ENCODE peak calls at places on chromosomes 12 and 14, in seven cellular contexts. F is fibroblast of the aortic adventitia; U is effector memory CD8-positive, alpha-beta T cell; Q is iris pigment epithelial cell; I is central memory CD8-positive, alpha-beta T cell; D is GM04504; X is left ventricle myocardium superior. A is an unnamed sample.
A peak's percentile ranks its signal among the peaks of the same experiment; 100 is the strongest.

GRCh38 chr12:915090-915489 is 34.4 kb downstream of the RAD52 start:
- DNase-seq in U (no peak), Q (no peak), X (no peak), D (no peak), F (no peak), I (no peak), A (no peak)

GRCh38 chr12:110269622-110270124 is 11.4 kb upstream of the ATP2A2 start:
- DNase-seq in X (no peak), Q (peak; percentile 73), D (peak; percentile 39), F (peak; percentile 85), I (no peak), U (no peak), A (no peak)

GRCh38 chr12:121657305-121658008 is 12.0 kb downstream of the MORN3 start:
- DNase-seq in I (no peak), X (no peak), U (no peak), D (no peak), Q (peak; percentile 29), F (no peak), A (no peak)

GRCh38 chr14:66401447-66402095 is 84.6 kb upstream of the CCDC196 start:
- DNase-seq in D (no peak), X (no peak), F (peak; percentile 4), I (no peak), Q (peak; percentile 15), U (no peak), A (peak; percentile 3)

GRCh38 chr12:99195474-99195873 is 452.1 kb upstream of the GARIN6 start:
- DNase-seq in X (no peak), F (no peak), U (no peak), D (no peak), I (no peak), Q (no peak), A (no peak)

GRCh38 chr14:85235868-85236267 is 294.1 kb upstream of the FLRT2 start:
- DNase-seq in D (no peak), X (no peak), U (no peak), I (no peak), F (no peak), Q (no peak), A (no peak)

GRCh38 chr12:124548854-124549378 is 18.5 kb downstream of the NCOR2 start:
- DNase-seq in F (peak; percentile 91), X (peak; percentile 63), I (no peak), U (no peak), Q (peak; percentile 84), D (peak; percentile 69), A (no peak)

GRCh38 chr14:73753887-73754880 is 40.0 kb upstream of the PNMA1 start:
- DNase-seq in D (peak; percentile 39), U (no peak), Q (no peak), F (no peak), I (no peak), X (peak; percentile 63), A (no peak)

GRCh38 chr12:84502907-84503787 is 409.5 kb downstream of the SLC6A15 start:
- DNase-seq in D (peak; percentile 44), I (no peak), F (peak; percentile 83), X (no peak), Q (peak; percentile 79), U (no peak), A (peak; percentile 16)

GRCh38 chr12:1698638-1699214 is 7.9 kb downstream of the ADIPOR2 start:
- DNase-seq in F (no peak), I (no peak), X (no peak), Q (no peak), D (no peak), U (no peak), A (no peak)

GRCh38 chr12:53590661-53591060 is 35.5 kb downstream of the ATF7 start:
- DNase-seq in I (no peak), Q (no peak), D (no peak), F (no peak), U (no peak), X (no peak), A (peak; percentile 7)

GRCh38 chr12:55736780-55737580 is 5.9 kb upstream of the GDF11 start:
- DNase-seq in D (no peak), F (peak; percentile 75), U (peak; percentile 33), Q (peak; percentile 71), I (peak; percentile 32), X (peak; percentile 73), A (peak; percentile 84)

GRCh38 chr14:31024577-31025334 is 693 bp upstream of the AP4S1 start:
- DNase-seq in Q (peak; percentile 47), I (no peak), U (no peak), X (no peak), F (peak; percentile 33), D (no peak), A (no peak)

GRCh38 chr14:69879175-69880047 is at the start of gene SMOC1:
- DNase-seq in F (peak; percentile 9), X (peak; percentile 60), D (no peak), Q (peak; percentile 88), U (no peak), I (no peak), A (peak; percentile 84)

GRCh38 chr12:120936197-120936596 is 32.0 kb upstream of the SPPL3 start:
- DNase-seq in Q (no peak), I (no peak), D (no peak), U (no peak), X (no peak), F (no peak), A (no peak)

GRCh38 chr12:107474639-107475539 is 210.7 kb upstream of the PWP1 start:
- DNase-seq in I (no peak), U (no peak), X (no peak), F (no peak), Q (peak; percentile 42), D (no peak), A (no peak)

GRCh38 chr12:85461127-85461526 is 181.1 kb downstream of the ALX1 start:
- DNase-seq in D (no peak), I (no peak), Q (no peak), X (no peak), U (no peak), F (no peak), A (no peak)

GRCh38 chr14:56474419-56475022 is 105.1 kb upstream of the TMEM260 start:
- DNase-seq in X (no peak), I (no peak), Q (peak; percentile 28), U (peak; percentile 10), F (peak; percentile 66), D (peak; percentile 10), A (peak; percentile 16)

GRCh38 chr14:63277784-63278183 is 41.0 kb downstream of the GPHB5 start:
- DNase-seq in D (no peak), U (no peak), X (no peak), F (peak; percentile 11), Q (no peak), I (no peak), A (no peak)

GRCh38 chr14:76473381-76474263 is 97.7 kb downstream of the ESRRB start:
- DNase-seq in D (no peak), U (no peak), I (no peak), Q (peak; percentile 26), X (peak; percentile 68), F (peak; percentile 16), A (no peak)

GRCh38 chr14:32709072-32709471 is 229.6 kb upstream of the NPAS3 start:
- DNase-seq in F (peak; percentile 94), I (no peak), X (no peak), U (no peak), D (peak; percentile 90), Q (peak; percentile 86), A (no peak)

GRCh38 chr12:34108967-34109366 is 86.7 kb downstream of the ALG10 start:
- DNase-seq in X (no peak), I (no peak), Q (no peak), U (no peak), F (no peak), D (no peak), A (no peak)

GRCh38 chr12:99277988-99278387 is 369.6 kb upstream of the GARIN6 start:
- DNase-seq in I (no peak), F (no peak), U (no peak), D (no peak), Q (no peak), X (no peak), A (no peak)

GRCh38 chr12:99553461-99553860 is 94.1 kb upstream of the GARIN6 start:
- DNase-seq in D (no peak), U (no peak), F (no peak), Q (no peak), X (no peak), I (no peak), A (no peak)

GRCh38 chr12:75481774-75482173 is 1.2 kb downstream of the GLIPR1 start:
- DNase-seq in Q (peak; percentile 80), F (peak; percentile 78), D (no peak), U (no peak), I (no peak), X (no peak), A (no peak)

GRCh38 chr12:80056845-80057244 is 42.5 kb upstream of the OTOGL start:
- DNase-seq in U (no peak), Q (no peak), D (no peak), I (no peak), F (peak; percentile 83), X (no peak), A (no peak)

GRCh38 chr12:123983822-123984485 is 10.9 kb downstream of the ZNF664 start:
- DNase-seq in U (peak; percentile 26), I (peak; percentile 26), D (no peak), F (peak; percentile 85), Q (peak; percentile 79), X (peak; percentile 39), A (peak; percentile 74)

GRCh38 chr12:113232787-113233585 is 11.7 kb downstream of the TPCN1 start:
- DNase-seq in X (peak; percentile 67), D (no peak), U (peak; percentile 23), Q (peak; percentile 46), I (peak; percentile 77), F (peak; percentile 35), A (no peak)

GRCh38 chr12:85057370-85057963 is 21.3 kb downstream of the LRRIQ1 start:
- DNase-seq in X (no peak), Q (peak; percentile 50), D (peak; percentile 12), F (peak; percentile 68), I (no peak), U (no peak), A (peak; percentile 30)

GRCh38 chr12:49505672-49506071 is 33.2 kb upstream of the KCNH3 start:
- DNase-seq in U (no peak), X (no peak), D (no peak), F (peak; percentile 30), I (no peak), Q (peak; percentile 70), A (no peak)

GRCh38 chr14:73888971-73889370 is 2.3 kb downstream of the ZNF410 start:
- DNase-seq in I (no peak), F (peak; percentile 31), Q (no peak), D (peak; percentile 36), X (no peak), U (no peak), A (no peak)

GRCh38 chr14:56760164-56760914 is 49.9 kb downstream of the OTX2 start:
- DNase-seq in I (no peak), X (no peak), D (no peak), U (no peak), F (no peak), Q (no peak), A (no peak)

GRCh38 chr14:86143248-86143647 is 613.3 kb downstream of the FLRT2 start:
- DNase-seq in D (no peak), Q (no peak), U (no peak), I (no peak), X (no peak), F (no peak), A (no peak)

GRCh38 chr14:105458571-105458970 is 16.1 kb upstream of the CRIP2 start:
- DNase-seq in U (no peak), I (no peak), X (no peak), Q (no peak), D (no peak), F (no peak), A (no peak)

GRCh38 chr14:88129306-88130056 is 124.5 kb downstream of the GPR65 start:
- DNase-seq in X (no peak), U (no peak), Q (peak; percentile 7), I (no peak), F (peak; percentile 91), D (peak; percentile 60), A (no peak)

GRCh38 chr12:95710386-95710785 is 80.2 kb downstream of the NTN4 start:
- DNase-seq in X (no peak), Q (no peak), D (no peak), U (no peak), I (no peak), F (no peak), A (no peak)

GRCh38 chr12:119006749-119007148 is 25.4 kb downstream of the SRRM4 start:
- DNase-seq in F (no peak), X (no peak), I (no peak), D (no peak), U (no peak), Q (no peak), A (no peak)

GRCh38 chr12:96420255-96420930 is 20.2 kb upstream of the CDK17 start:
- DNase-seq in U (no peak), Q (no peak), F (peak; percentile 53), D (no peak), I (no peak), X (no peak), A (no peak)

A was measured in HepG2.